ENCODE peak calls at places on chromosomes 3 and 15, in ten cellular contexts. H is cardiac muscle cell; G is mesothelial cell of epicardium; T is astrocyte of the spinal cord; W is T-helper 1 cell; P is AG04449; F is CD4-positive, alpha-beta T cell; V is cardiac fibroblast; B is progenitor cell of endocrine pancreas; Q is activated CD4-positive, alpha-beta T cell treated with anti-CD3 and anti-CD28 coated beads for 24 hours. A is an unnamed sample.
A peak's percentile ranks its signal among the peaks of the same experiment; 100 is the strongest.

GRCh38 chr3:154616298-154616697 is 186.3 kb upstream of the GPR149 start:
- DNase-seq in H (no peak), G (no peak), T (no peak), W (no peak), P (no peak), F (no peak), V (no peak), B (no peak), Q (no peak), A (no peak)

GRCh38 chr3:73832426-73832825 is 207.7 kb upstream of the PDZRN3 start:
- DNase-seq in H (no peak), G (no peak), T (no peak), W (no peak), P (no peak), F (no peak), V (no peak), B (no peak), Q (no peak), A (no peak)

GRCh38 chr3:177447938-177448337 is 250.7 kb upstream of the TBL1XR1 start:
- DNase-seq in H (no peak), G (no peak), T (no peak), W (no peak), P (no peak), F (no peak), V (no peak), B (no peak), Q (no peak), A (no peak)

GRCh38 chr3:125587039-125587664 is 8.1 kb downstream of the OSBPL11 start:
- DNase-seq in H (no peak), G (no peak), T (no peak), W (no peak), P (no peak), F (no peak), V (peak; percentile 49), B (no peak), Q (no peak), A (no peak)

GRCh38 chr15:52427804-52428203 is 100.9 kb downstream of the MYO5A start:
- DNase-seq in H (peak; percentile 15), G (no peak), T (peak; percentile 66), W (no peak), P (peak; percentile 59), F (no peak), V (peak; percentile 88), B (no peak), Q (no peak), A (peak; percentile 14)

GRCh38 chr15:90895571-90896117 is 7.5 kb upstream of the MAN2A2 start:
- DNase-seq in H (no peak), G (no peak), T (no peak), W (no peak), P (no peak), F (no peak), V (no peak), B (no peak), Q (no peak), A (peak; percentile 53)

GRCh38 chr15:63633312-63633711 is 36.1 kb downstream of the FBXL22 start:
- DNase-seq in H (no peak), G (no peak), T (no peak), W (no peak), P (no peak), F (no peak), V (no peak), B (no peak), Q (no peak), A (no peak)

GRCh38 chr3:83649692-83650091 is 1309.1 kb upstream of the CADM2 start:
- DNase-seq in H (no peak), G (no peak), T (no peak), W (no peak), P (no peak), F (no peak), V (no peak), B (no peak), Q (no peak), A (no peak)

GRCh38 chr3:17424137-17424536 is 318.3 kb downstream of the TBC1D5 start:
- DNase-seq in H (no peak), G (no peak), T (no peak), W (no peak), P (no peak), F (no peak), V (peak; percentile 13), B (no peak), Q (no peak), A (no peak)

GRCh38 chr15:87829651-87830050 is 426.9 kb downstream of the NTRK3 start:
- DNase-seq in H (no peak), G (no peak), T (peak; percentile 43), W (no peak), P (no peak), F (no peak), V (peak; percentile 54), B (no peak), Q (no peak), A (no peak)

GRCh38 chr3:17032407-17033034 is 147.8 kb downstream of the PLCL2 start:
- DNase-seq in H (peak; percentile 30), G (no peak), T (peak; percentile 54), W (no peak), P (no peak), F (no peak), V (peak; percentile 69), B (no peak), Q (no peak), A (peak; percentile 54)

A was measured in HuH-7.